ENCODE peak calls at places on chromosomes 16 and 17, in five cellular contexts. H, X, Y, P and I are unnamed samples.

GRCh38 chr17:1882836-1883235 is 53.0 kb downstream of the RPA1 start:
- DNase-seq in H (peak), X (no peak), Y (peak), P (peak), I (peak)

GRCh38 chr17:6800422-6801027 is 24.5 kb downstream of the FBXO39 start:
- DNase-seq in H (peak), X (no peak), Y (no peak), P (no peak), I (no peak)

GRCh38 chr16:29849505-29849904 is 13.5 kb downstream of the CDIPT start:
- DNase-seq in H (peak), X (no peak), Y (no peak), P (no peak), I (peak)

GRCh38 chr16:11007714-11008240 is 63.4 kb downstream of the CLEC16A start:
- DNase-seq in H (peak), X (no peak), Y (no peak), P (no peak), I (no peak)

GRCh38 chr17:39239640-39240314 is 14.0 kb upstream of the STAC2 start:
- DNase-seq in H (peak), X (peak), Y (no peak), P (peak), I (peak)

GRCh38 chr16:72380283-72380682 is 208.3 kb upstream of the PMFBP1 start:
- DNase-seq in H (peak), X (no peak), Y (no peak), P (no peak), I (no peak)

GRCh38 chr17:80029235-80029974 is 6.3 kb downstream of the TBC1D16 start:
- DNase-seq in H (no peak), X (no peak), Y (peak), P (peak), I (no peak)

GRCh38 chr16:57863434-57864160 is 61.3 kb upstream of the KIFC3 start:
- DNase-seq in H (peak), X (peak), Y (peak), P (peak), I (peak)

GRCh38 chr16:14062261-14062660 is 8.9 kb upstream of the MRTFB start:
- DNase-seq in H (no peak), X (no peak), Y (no peak), P (no peak), I (no peak)

GRCh38 chr17:55783684-55784245 is 32.9 kb downstream of the PCTP start:
- DNase-seq in H (no peak), X (no peak), Y (peak), P (no peak), I (peak)

GRCh38 chr16:62692685-62693084 is 656.4 kb upstream of the CDH8 start:
- DNase-seq in H (no peak), X (no peak), Y (no peak), P (no peak), I (no peak)

GRCh38 chr17:64177346-64178010 is 47.5 kb upstream of the ERN1 start:
- DNase-seq in H (no peak), X (no peak), Y (no peak), P (no peak), I (no peak)

GRCh38 chr17:74446551-74447500 is 14.9 kb downstream of the GPRC5C start:
- DNase-seq in H (no peak), X (no peak), Y (peak), P (no peak), I (no peak)

GRCh38 chr17:82300707-82301270 is 16.6 kb downstream of the CD7 start:
- DNase-seq in H (peak), X (no peak), Y (peak), P (peak), I (peak)

GRCh38 chr16:724188-725040 is 1.8 kb downstream of the CCDC78 start:
- DNase-seq in H (no peak), X (no peak), Y (no peak), P (no peak), I (no peak)

GRCh38 chr17:65078441-65079160 is 22.1 kb upstream of the GNA13 start:
- DNase-seq in H (no peak), X (no peak), Y (peak), P (peak), I (no peak)

GRCh38 chr16:88015806-88016140 is 64.5 kb downstream of the BANP start:
- DNase-seq in H (no peak), X (no peak), Y (no peak), P (no peak), I (no peak)

GRCh38 chr17:31674305-31674704 is 184.7 kb downstream of the COPRS start:
- DNase-seq in H (no peak), X (no peak), Y (peak), P (peak), I (no peak)

GRCh38 chr17:8475820-8476219 is 40.1 kb downstream of the NDEL1 start:
- DNase-seq in H (no peak), X (no peak), Y (no peak), P (no peak), I (no peak)

GRCh38 chr16:19809693-19810092 is 75.0 kb downstream of the GPRC5B start:
- DNase-seq in H (no peak), X (no peak), Y (no peak), P (no peak), I (no peak)

GRCh38 chr16:19808061-19808621 is 76.5 kb downstream of the GPRC5B start:
- DNase-seq in H (peak), X (no peak), Y (no peak), P (no peak), I (peak)

GRCh38 chr16:19809121-19809635 is 75.5 kb downstream of the GPRC5B start:
- DNase-seq in H (no peak), X (no peak), Y (no peak), P (peak), I (no peak)

GRCh38 chr16:19805459-19806160 is 79.0 kb downstream of the GPRC5B start:
- DNase-seq in H (no peak), X (no peak), Y (no peak), P (peak), I (no peak)

DNA sequence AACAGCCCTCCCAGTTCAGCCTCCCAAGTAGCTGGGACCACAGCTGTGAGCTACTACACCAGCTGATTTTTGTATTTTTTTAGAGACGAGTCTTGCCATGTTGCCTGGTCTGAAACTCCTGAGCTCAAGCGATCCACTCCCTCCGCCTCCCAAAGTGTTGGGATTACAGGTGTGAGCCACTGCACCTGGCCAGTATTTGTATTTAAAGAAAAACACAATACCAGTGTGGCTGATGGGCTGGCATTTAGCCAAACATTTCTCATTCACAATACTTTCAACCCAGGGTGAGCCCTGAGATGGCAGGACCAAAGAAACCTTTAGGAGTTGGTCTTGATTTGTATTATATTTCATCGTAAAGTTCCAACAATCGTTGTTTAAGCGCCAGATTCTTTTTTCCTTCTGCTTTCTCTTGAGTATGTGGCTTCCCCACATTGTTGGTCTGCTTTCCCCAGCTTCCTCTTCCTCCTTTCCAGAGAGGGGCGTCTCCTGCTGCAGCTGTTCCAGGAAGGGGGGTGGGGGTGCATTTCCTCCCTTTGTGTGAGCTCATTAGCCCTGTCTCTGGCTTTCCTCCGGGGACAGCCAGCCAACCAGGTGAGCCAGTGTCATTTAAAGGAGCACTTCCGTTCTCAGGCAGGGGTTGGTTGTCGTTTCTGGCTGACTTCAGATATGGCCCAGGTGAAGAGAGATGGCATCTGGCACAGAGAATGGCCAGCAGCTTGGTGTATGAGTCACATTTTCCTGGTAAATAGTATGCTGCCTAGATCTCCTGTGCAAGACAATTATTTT is 79.9 kb downstream of the GPRC5B start:
- DNase-seq in H (peak), X (no peak), Y (no peak), P (peak), I (no peak)
- TF ChIP-seq EZH2phosphoT487 in H (no peak), X (no peak), Y (no peak), P (no peak), I (no peak)

GRCh38 chr17:50562266-50563094 is 2.0 kb downstream of the CACNA1G start:
- DNase-seq in H (no peak), X (no peak), Y (peak), P (no peak), I (no peak)
- TF ChIP-seq EZH2 in H (peak), X (no peak), Y (peak), P (no peak), I (peak)

GRCh38 chr16:28136751-28137434 is 73.4 kb upstream of the GSG1L start:
- DNase-seq in H (peak), X (no peak), Y (no peak), P (no peak), I (no peak)
- TF ChIP-seq EZH2phosphoT487 in H (no peak), X (no peak), Y (no peak), P (no peak), I (no peak)

GRCh38 chr17:42097691-42098661 is at the start of gene ZNF385C:
- DNase-seq in H (peak), X (no peak), Y (no peak), P (no peak), I (peak)
- TF ChIP-seq EZH2 in H (peak), X (no peak), Y (no peak), P (no peak), I (no peak)

DNA sequence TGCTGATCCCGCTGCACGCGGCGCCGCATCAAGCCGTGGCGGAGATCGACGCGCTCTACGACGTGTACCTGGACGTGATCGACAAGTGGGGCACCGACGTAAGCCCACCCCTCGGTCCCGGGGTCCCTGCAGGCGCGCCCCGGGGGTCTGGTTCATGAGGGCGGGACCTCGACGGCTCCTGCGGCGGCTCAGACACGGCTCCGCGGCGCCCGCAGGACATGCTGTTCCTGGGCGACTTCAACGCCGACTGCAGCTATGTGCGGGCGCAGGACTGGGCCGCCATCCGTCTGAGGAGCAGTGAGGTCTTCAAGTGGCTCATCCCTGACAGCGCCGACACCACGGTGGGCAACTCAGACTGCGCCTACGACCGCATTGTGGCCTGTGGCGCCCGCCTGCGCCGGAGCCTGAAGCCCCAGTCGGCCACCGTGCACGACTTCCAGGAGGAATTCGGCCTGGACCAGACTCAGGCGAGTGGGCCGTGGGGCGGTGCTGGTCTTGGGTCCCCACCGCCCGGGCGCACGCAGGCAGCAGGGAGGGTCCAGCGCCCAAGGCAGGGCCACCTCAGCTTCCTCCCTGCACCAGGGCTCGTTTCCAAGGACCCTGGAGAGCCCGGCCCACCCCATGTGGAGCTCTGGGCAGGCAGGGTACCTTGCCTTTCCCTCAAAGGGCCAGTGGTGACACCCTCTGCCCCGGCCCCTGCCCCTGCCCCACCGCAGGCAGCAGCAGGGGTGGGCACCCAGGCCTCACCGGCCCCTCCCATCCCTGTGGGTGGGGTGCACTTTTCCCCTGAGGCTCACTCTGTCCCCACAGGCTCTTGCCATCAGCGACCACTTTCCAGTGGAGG is 1.5 kb downstream of the DNASE1L2 start:
- DNase-seq in H (peak), X (no peak), Y (no peak), P (no peak), I (no peak)
- TF ChIP-seq EZH2phosphoT487 in H (peak), X (no peak), Y (no peak), P (no peak), I (peak)

DNA sequence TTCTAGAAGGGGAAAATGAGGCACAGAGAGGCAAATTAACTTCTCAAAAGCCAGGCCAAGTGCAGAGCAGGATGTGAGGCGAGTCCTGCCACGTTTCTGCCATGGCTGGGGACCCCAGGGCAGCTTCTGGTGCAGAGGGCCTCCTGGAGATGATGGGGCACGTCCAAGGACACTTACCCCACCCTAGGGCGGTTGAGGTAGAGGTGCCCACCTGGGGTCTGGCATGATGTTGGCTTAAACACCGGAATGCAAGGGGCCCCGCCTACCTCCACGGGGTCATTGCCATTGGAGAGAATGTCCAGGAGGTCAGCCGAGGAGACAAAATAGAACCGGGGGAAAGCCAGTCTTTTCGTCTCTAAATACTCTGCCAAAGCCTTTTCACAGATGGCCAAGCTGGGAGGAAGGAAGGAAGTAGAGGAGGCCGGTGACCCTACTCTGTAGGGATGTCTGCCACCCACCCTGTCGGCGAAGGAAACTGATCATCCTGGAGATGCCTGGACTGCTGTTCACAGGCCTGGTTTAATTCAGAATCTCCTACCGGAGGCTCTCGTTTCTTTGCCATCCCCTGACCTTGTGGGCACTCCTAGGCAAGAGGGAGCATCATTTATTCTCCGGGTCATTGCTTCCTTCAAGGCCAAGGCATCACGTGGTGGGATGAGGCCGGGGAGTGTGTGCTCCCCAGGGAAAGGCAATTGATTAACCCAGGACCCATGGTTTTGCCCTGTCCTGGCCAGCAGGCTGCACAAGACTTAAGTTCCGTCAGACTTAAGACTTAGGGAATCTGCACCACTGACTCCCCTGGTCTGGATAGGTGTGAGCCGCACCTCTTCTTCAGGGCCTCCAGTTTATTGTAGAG is 70.5 kb downstream of the DNAH17 start:
- DNase-seq in H (no peak), X (no peak), Y (no peak), P (no peak), I (no peak)
- TF ChIP-seq EZH2 in H (no peak), X (no peak), Y (no peak), P (no peak), I (no peak)

GRCh38 chr17:77475012-77475976 is 334.5 kb downstream of the SEC14L1 start:
- DNase-seq in H (no peak), X (no peak), Y (peak), P (no peak), I (peak)
- TF ChIP-seq EZH2phosphoT487 in H (no peak), X (no peak), Y (peak), P (no peak), I (no peak)

DNA sequence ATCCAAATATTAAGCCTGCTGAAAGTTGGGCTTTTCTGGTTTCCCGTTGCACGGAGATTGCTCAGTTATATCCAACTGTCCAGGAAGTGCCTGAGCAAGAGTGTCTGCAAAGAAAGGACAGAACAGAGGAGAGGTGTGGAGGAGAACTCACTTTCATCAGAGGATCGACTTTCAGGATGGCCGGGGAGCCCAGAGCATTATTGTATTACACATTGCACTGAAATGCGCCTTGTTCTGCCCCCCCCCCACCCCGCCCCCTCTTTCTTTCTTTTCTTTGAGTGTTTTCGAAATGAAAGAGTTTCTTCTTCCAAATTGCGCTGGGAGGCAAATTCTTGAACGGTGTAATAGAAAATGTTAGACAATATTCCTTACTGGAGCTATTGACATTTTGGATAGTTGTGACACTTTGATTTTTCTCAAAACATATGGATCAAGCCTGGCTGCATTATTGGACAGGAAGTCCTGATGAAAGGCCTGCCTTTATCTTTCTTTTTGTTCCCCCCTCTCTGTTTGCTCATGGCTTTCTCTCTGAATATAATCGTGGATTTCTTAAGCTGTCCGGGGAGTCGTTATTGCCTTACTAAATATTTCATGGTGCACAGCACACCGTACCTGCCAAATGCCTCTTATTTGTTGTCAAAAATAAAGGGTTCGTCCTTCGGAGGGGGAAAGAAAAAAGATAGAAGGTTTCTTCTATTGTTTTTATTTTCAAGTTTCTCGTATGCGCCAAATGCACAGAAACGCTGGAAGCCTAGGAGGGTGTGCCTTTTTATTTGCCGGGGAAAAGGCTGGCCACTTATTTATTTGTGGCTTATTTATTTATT is 110.8 kb downstream of the IRX3 start:
- DNase-seq in H (no peak), X (no peak), Y (peak), P (no peak), I (no peak)
- TF ChIP-seq EZH2 in H (no peak), X (no peak), Y (no peak), P (no peak), I (no peak)